ENCODE peak calls at places on chromosomes 13 and 19, in eight cellular contexts. One of them, this sample, is unnamed.

GRCh38 chr13:89514534-89515312 is 1832.8 kb upstream of the MIR17HG start:
- DNase-seq in fibroblast of lung: peak
- DNase-seq in transverse colon: no peak
- DNase-seq in left lung: no peak
- DNase-seq in CD8-positive, alpha-beta T cell: no peak
- DNase-seq in heart right ventricle: no peak
- DNase-seq in heart left ventricle: no peak
- DNase-seq in H9: no peak
- DNase-seq in this sample: no peak

GRCh38 chr19:5321851-5322681 is 18.5 kb downstream of the PTPRS start:
- DNase-seq in H9: no peak
- DNase-seq in heart left ventricle: no peak
- DNase-seq in transverse colon: peak
- DNase-seq in CD8-positive, alpha-beta T cell: peak
- DNase-seq in heart right ventricle: no peak
- DNase-seq in fibroblast of lung: no peak
- DNase-seq in left lung: no peak
- DNase-seq in this sample: no peak

GRCh38 chr13:26743971-26744370 is 16.6 kb downstream of the GPR12 start:
- DNase-seq in CD8-positive, alpha-beta T cell: no peak
- DNase-seq in fibroblast of lung: no peak
- DNase-seq in transverse colon: no peak
- DNase-seq in left lung: no peak
- DNase-seq in heart right ventricle: no peak
- DNase-seq in heart left ventricle: no peak
- DNase-seq in H9: no peak
- DNase-seq in this sample: no peak

GRCh38 chr19:4077800-4078683 is 11.3 kb upstream of the ZBTB7A start:
- DNase-seq in CD8-positive, alpha-beta T cell: no peak
- DNase-seq in fibroblast of lung: peak
- DNase-seq in heart left ventricle: peak
- DNase-seq in transverse colon: peak
- DNase-seq in heart right ventricle: peak
- DNase-seq in H9: no peak
- DNase-seq in left lung: no peak
- DNase-seq in this sample: peak

GRCh38 chr19:41219924-41220567 is 1.0 kb downstream of the AXL start:
- DNase-seq in H9: no peak
- DNase-seq in fibroblast of lung: peak
- DNase-seq in CD8-positive, alpha-beta T cell: no peak
- DNase-seq in transverse colon: peak
- DNase-seq in heart right ventricle: peak
- DNase-seq in heart left ventricle: peak
- DNase-seq in left lung: no peak
- DNase-seq in this sample: no peak

GRCh38 chr19:38634757-38635482 is 12.5 kb upstream of the ACTN4 start:
- DNase-seq in left lung: peak
- DNase-seq in transverse colon: peak
- DNase-seq in H9: peak
- DNase-seq in heart right ventricle: peak
- DNase-seq in heart left ventricle: peak
- DNase-seq in fibroblast of lung: peak
- DNase-seq in CD8-positive, alpha-beta T cell: peak
- DNase-seq in this sample: peak

GRCh38 chr19:5407356-5407755 is 47.9 kb upstream of the ZNRF4 start:
- DNase-seq in transverse colon: no peak
- DNase-seq in heart left ventricle: no peak
- DNase-seq in fibroblast of lung: peak
- DNase-seq in left lung: no peak
- DNase-seq in H9: no peak
- DNase-seq in heart right ventricle: no peak
- DNase-seq in CD8-positive, alpha-beta T cell: no peak
- DNase-seq in this sample: no peak

GRCh38 chr13:94548382-94549240 is 47.3 kb downstream of the TGDS start:
- DNase-seq in heart right ventricle: peak
- DNase-seq in left lung: peak
- DNase-seq in fibroblast of lung: peak
- DNase-seq in transverse colon: peak
- DNase-seq in CD8-positive, alpha-beta T cell: no peak
- DNase-seq in H9: peak
- DNase-seq in heart left ventricle: peak
- DNase-seq in this sample: peak

GRCh38 chr13:101520672-101521071 is 68.2 kb downstream of the ITGBL1 start:
- DNase-seq in transverse colon: no peak
- DNase-seq in heart right ventricle: no peak
- DNase-seq in fibroblast of lung: peak
- DNase-seq in heart left ventricle: no peak
- DNase-seq in left lung: no peak
- DNase-seq in H9: no peak
- DNase-seq in CD8-positive, alpha-beta T cell: peak
- DNase-seq in this sample: no peak

GRCh38 chr13:45670481-45670880 is 31.6 kb upstream of the CBY2 start:
- DNase-seq in left lung: no peak
- DNase-seq in heart left ventricle: no peak
- DNase-seq in CD8-positive, alpha-beta T cell: no peak
- DNase-seq in fibroblast of lung: no peak
- DNase-seq in heart right ventricle: no peak
- DNase-seq in H9: no peak
- DNase-seq in transverse colon: no peak
- DNase-seq in this sample: no peak

GRCh38 chr19:39411006-39411831 is 1.2 kb upstream of the PLEKHG2 start:
- DNase-seq in left lung: peak
- DNase-seq in heart left ventricle: peak
- DNase-seq in CD8-positive, alpha-beta T cell: no peak
- DNase-seq in fibroblast of lung: peak
- DNase-seq in heart right ventricle: no peak
- DNase-seq in transverse colon: peak
- DNase-seq in H9: no peak
- DNase-seq in this sample: no peak

GRCh38 chr13:67230243-67230773 is at the start of gene PCDH9:
- DNase-seq in heart left ventricle: peak
- DNase-seq in H9: peak
- DNase-seq in left lung: peak
- DNase-seq in heart right ventricle: peak
- DNase-seq in transverse colon: peak
- DNase-seq in fibroblast of lung: peak
- DNase-seq in CD8-positive, alpha-beta T cell: peak
- DNase-seq in this sample: peak

GRCh38 chr19:16209266-16209665 is 11.6 kb downstream of the AP1M1 start:
- DNase-seq in left lung: no peak
- DNase-seq in heart left ventricle: no peak
- DNase-seq in heart right ventricle: no peak
- DNase-seq in transverse colon: no peak
- DNase-seq in fibroblast of lung: no peak
- DNase-seq in H9: no peak
- DNase-seq in CD8-positive, alpha-beta T cell: no peak
- DNase-seq in this sample: no peak

GRCh38 chr19:3670796-3671679 is 29.2 kb downstream of the PIP5K1C start:
- DNase-seq in H9: no peak
- DNase-seq in transverse colon: peak
- DNase-seq in heart right ventricle: peak
- DNase-seq in CD8-positive, alpha-beta T cell: no peak
- DNase-seq in fibroblast of lung: peak
- DNase-seq in heart left ventricle: peak
- DNase-seq in left lung: peak
- DNase-seq in this sample: no peak

GRCh38 chr19:29497241-29497640 is 28.6 kb upstream of the VSTM2B start:
- DNase-seq in left lung: no peak
- DNase-seq in transverse colon: no peak
- DNase-seq in heart right ventricle: no peak
- DNase-seq in heart left ventricle: no peak
- DNase-seq in CD8-positive, alpha-beta T cell: no peak
- DNase-seq in fibroblast of lung: no peak
- DNase-seq in H9: no peak
- DNase-seq in this sample: no peak

GRCh38 chr19:56245062-56245740 is 27.3 kb upstream of the EDDM13 start:
- DNase-seq in transverse colon: no peak
- DNase-seq in left lung: no peak
- DNase-seq in H9: no peak
- DNase-seq in CD8-positive, alpha-beta T cell: no peak
- DNase-seq in heart left ventricle: no peak
- DNase-seq in heart right ventricle: no peak
- DNase-seq in fibroblast of lung: no peak
- DNase-seq in this sample: no peak

GRCh38 chr13:113410472-113411201 is 42.7 kb downstream of the ADPRHL1 start:
- DNase-seq in heart right ventricle: no peak
- DNase-seq in heart left ventricle: peak
- DNase-seq in left lung: peak
- DNase-seq in CD8-positive, alpha-beta T cell: no peak
- DNase-seq in transverse colon: peak
- DNase-seq in H9: no peak
- DNase-seq in fibroblast of lung: peak
- DNase-seq in this sample: no peak

GRCh38 chr19:54464044-54464623 is 556 bp upstream of the LENG9 start:
- DNase-seq in heart left ventricle: peak
- DNase-seq in left lung: peak
- DNase-seq in transverse colon: peak
- DNase-seq in H9: peak
- DNase-seq in heart right ventricle: peak
- DNase-seq in fibroblast of lung: peak
- DNase-seq in CD8-positive, alpha-beta T cell: peak
- DNase-seq in this sample: peak

GRCh38 chr13:31199527-31199848 is 287 bp upstream of the B3GLCT start:
- DNase-seq in left lung: no peak
- DNase-seq in transverse colon: no peak
- DNase-seq in heart right ventricle: no peak
- DNase-seq in CD8-positive, alpha-beta T cell: no peak
- DNase-seq in H9: no peak
- DNase-seq in heart left ventricle: no peak
- DNase-seq in fibroblast of lung: no peak
- DNase-seq in this sample: no peak

GRCh38 chr13:63190219-63190618 is 1774.6 kb upstream of the PCDH20 start:
- DNase-seq in CD8-positive, alpha-beta T cell: no peak
- DNase-seq in fibroblast of lung: no peak
- DNase-seq in heart right ventricle: no peak
- DNase-seq in transverse colon: no peak
- DNase-seq in heart left ventricle: no peak
- DNase-seq in H9: no peak
- DNase-seq in left lung: no peak
- DNase-seq in this sample: no peak

GRCh38 chr13:93388701-93389100 is 162.1 kb downstream of the GPC6 start:
- DNase-seq in heart right ventricle: no peak
- DNase-seq in heart left ventricle: no peak
- DNase-seq in left lung: no peak
- DNase-seq in CD8-positive, alpha-beta T cell: no peak
- DNase-seq in H9: no peak
- DNase-seq in fibroblast of lung: peak
- DNase-seq in transverse colon: no peak
- DNase-seq in this sample: no peak

GRCh38 chr13:93948523-93948922 is 531.0 kb downstream of the DCT start:
- DNase-seq in heart left ventricle: no peak
- DNase-seq in left lung: no peak
- DNase-seq in CD8-positive, alpha-beta T cell: no peak
- DNase-seq in heart right ventricle: no peak
- DNase-seq in fibroblast of lung: peak
- DNase-seq in H9: no peak
- DNase-seq in transverse colon: no peak
- DNase-seq in this sample: no peak

GRCh38 chr13:43694265-43694664 is 92.5 kb downstream of the ENOX1 start:
- DNase-seq in heart left ventricle: no peak
- DNase-seq in left lung: no peak
- DNase-seq in transverse colon: no peak
- DNase-seq in CD8-positive, alpha-beta T cell: no peak
- DNase-seq in heart right ventricle: no peak
- DNase-seq in H9: no peak
- DNase-seq in fibroblast of lung: no peak
- DNase-seq in this sample: no peak

DNA sequence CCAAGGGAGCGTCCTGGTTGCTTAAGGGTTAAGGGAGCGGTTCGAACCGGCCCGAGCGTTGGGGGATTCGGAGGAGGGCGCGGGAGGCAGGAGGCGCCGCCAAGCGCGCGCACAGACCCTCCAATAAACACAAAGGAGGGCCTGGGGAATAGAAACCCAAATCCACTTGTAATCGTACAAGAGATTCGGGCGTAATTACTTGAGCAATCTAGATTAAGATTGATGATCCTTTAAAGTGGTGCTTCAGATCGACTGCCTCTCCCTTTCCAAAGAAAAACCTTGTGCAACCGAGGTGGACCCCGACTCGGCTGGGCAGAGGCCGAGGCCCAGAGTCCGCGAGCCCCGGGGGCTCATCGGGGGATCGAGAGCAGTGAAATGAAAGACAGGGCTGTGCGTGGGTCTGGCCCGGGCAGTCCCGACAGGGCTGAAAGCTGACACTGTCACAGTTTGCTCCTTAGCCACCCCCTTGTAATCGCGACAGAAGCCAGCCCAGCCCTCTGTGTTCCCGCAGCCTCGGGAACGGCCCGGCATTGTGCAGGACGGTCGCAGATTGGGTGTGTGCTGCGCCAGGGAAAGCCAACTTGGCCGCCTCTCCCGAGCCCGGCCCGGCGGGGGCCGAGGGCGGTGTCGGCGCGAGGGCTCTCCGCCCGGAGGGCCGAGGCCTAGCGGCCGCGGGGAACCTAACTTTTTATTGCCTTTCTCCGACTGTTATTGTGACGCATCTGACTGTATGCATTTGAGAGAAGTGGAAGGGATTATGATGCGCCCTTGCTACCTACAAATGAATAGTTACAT is 5.6 kb downstream of the MAB21L1 start:
- DNase-seq in transverse colon: peak
- DNase-seq in H9: peak
- DNase-seq in CD8-positive, alpha-beta T cell: no peak
- DNase-seq in heart right ventricle: peak
- DNase-seq in fibroblast of lung: peak
- DNase-seq in heart left ventricle: peak
- DNase-seq in left lung: no peak
- DNase-seq in this sample: no peak
- TF ChIP-seq CTCF in transverse colon: no peak
- TF ChIP-seq CTCF in H9: no peak
- TF ChIP-seq CTCF in CD8-positive, alpha-beta T cell: no peak
- TF ChIP-seq CTCF in heart right ventricle: no peak
- TF ChIP-seq CTCF in fibroblast of lung: no peak
- TF ChIP-seq CTCF in heart left ventricle: no peak
- TF ChIP-seq CTCF in left lung: no peak
- TF ChIP-seq CTCF in this sample: no peak

GRCh38 chr19:47134533-47134932 is 3.9 kb downstream of the SAE1 start:
- DNase-seq in heart left ventricle: no peak
- DNase-seq in H9: no peak
- DNase-seq in transverse colon: no peak
- DNase-seq in left lung: no peak
- DNase-seq in heart right ventricle: no peak
- DNase-seq in fibroblast of lung: no peak
- DNase-seq in CD8-positive, alpha-beta T cell: no peak
- DNase-seq in this sample: no peak
- H3K27ac ChIP-seq in heart left ventricle: no peak
- H3K27ac ChIP-seq in H9: no peak
- H3K27ac ChIP-seq in transverse colon: no peak
- H3K27ac ChIP-seq in left lung: no peak
- H3K27ac ChIP-seq in heart right ventricle: no peak
- H3K27ac ChIP-seq in fibroblast of lung: no peak
- H3K27ac ChIP-seq in CD8-positive, alpha-beta T cell: no peak
- H3K27ac ChIP-seq in this sample: no peak

GRCh38 chr19:1177322-1178114 is 3.5 kb upstream of the SBNO2 start:
- DNase-seq in heart right ventricle: no peak
- DNase-seq in heart left ventricle: no peak
- DNase-seq in transverse colon: no peak
- DNase-seq in H9: no peak
- DNase-seq in left lung: peak
- DNase-seq in fibroblast of lung: peak
- DNase-seq in CD8-positive, alpha-beta T cell: no peak
- DNase-seq in this sample: no peak
- TF ChIP-seq CTCF in heart right ventricle: no peak
- TF ChIP-seq CTCF in heart left ventricle: no peak
- TF ChIP-seq CTCF in transverse colon: no peak
- TF ChIP-seq CTCF in H9: no peak
- TF ChIP-seq CTCF in left lung: no peak
- TF ChIP-seq CTCF in fibroblast of lung: peak
- TF ChIP-seq CTCF in CD8-positive, alpha-beta T cell: no peak
- TF ChIP-seq CTCF in this sample: no peak

GRCh38 chr13:79673310-79673992 is 192.5 kb downstream of the NDFIP2 start:
- DNase-seq in heart left ventricle: no peak
- DNase-seq in CD8-positive, alpha-beta T cell: no peak
- DNase-seq in H9: no peak
- DNase-seq in fibroblast of lung: no peak
- DNase-seq in transverse colon: no peak
- DNase-seq in heart right ventricle: no peak
- DNase-seq in left lung: no peak
- DNase-seq in this sample: no peak
- H3K27ac ChIP-seq in heart left ventricle: peak
- H3K27ac ChIP-seq in CD8-positive, alpha-beta T cell: no peak
- H3K27ac ChIP-seq in H9: no peak
- H3K27ac ChIP-seq in fibroblast of lung: no peak
- H3K27ac ChIP-seq in transverse colon: no peak
- H3K27ac ChIP-seq in heart right ventricle: peak
- H3K27ac ChIP-seq in left lung: no peak
- H3K27ac ChIP-seq in this sample: no peak

This sample was measured in CD4-positive, alpha-beta T cell.